ENCODE peak calls at places on chromosomes 1 and 21, in seven cellular contexts. One of them, this sample, is unnamed.

GRCh38 chr1:8024329-8024728 is 1.8 kb downstream of the ERRFI1 start:
- DNase-seq in lung: no peak
- DNase-seq in dorsolateral prefrontal cortex: no peak
- DNase-seq in AG10803: no peak
- DNase-seq in HCT116: no peak
- DNase-seq in lower leg skin: no peak
- DNase-seq in AG09309: no peak
- DNase-seq in this sample: no peak

GRCh38 chr1:1137256-1138045 is 21.6 kb upstream of the C1orf159 start:
- DNase-seq in lung: no peak
- DNase-seq in dorsolateral prefrontal cortex: no peak
- DNase-seq in AG10803: no peak
- DNase-seq in HCT116: no peak
- DNase-seq in lower leg skin: no peak
- DNase-seq in AG09309: no peak
- DNase-seq in this sample: no peak

GRCh38 chr1:31663622-31664452 is 19.2 kb upstream of the PEF1 start:
- DNase-seq in lung: peak; percentile 41
- DNase-seq in dorsolateral prefrontal cortex: peak; percentile 69
- DNase-seq in AG10803: peak; percentile 28
- DNase-seq in HCT116: peak; percentile 13
- DNase-seq in lower leg skin: peak; percentile 93
- DNase-seq in AG09309: no peak
- DNase-seq in this sample: peak; percentile 52

GRCh38 chr1:68128157-68128556 is 77.7 kb upstream of the DIRAS3 start:
- DNase-seq in lung: no peak
- DNase-seq in dorsolateral prefrontal cortex: no peak
- DNase-seq in AG10803: peak; percentile 27
- DNase-seq in HCT116: no peak
- DNase-seq in lower leg skin: no peak
- DNase-seq in AG09309: no peak
- DNase-seq in this sample: peak; percentile 41

GRCh38 chr1:54705153-54705552 is 10.5 kb upstream of the TTC4 start:
- DNase-seq in lung: no peak
- DNase-seq in dorsolateral prefrontal cortex: no peak
- DNase-seq in AG10803: no peak
- DNase-seq in HCT116: no peak
- DNase-seq in lower leg skin: no peak
- DNase-seq in AG09309: no peak
- DNase-seq in this sample: no peak

GRCh38 chr1:209882942-209883340 is 55.1 kb upstream of the SYT14 start:
- DNase-seq in lung: no peak
- DNase-seq in dorsolateral prefrontal cortex: no peak
- DNase-seq in AG10803: no peak
- DNase-seq in HCT116: no peak
- DNase-seq in lower leg skin: no peak
- DNase-seq in AG09309: no peak
- DNase-seq in this sample: no peak

GRCh38 chr1:40732756-40733301 is 41.3 kb downstream of the NFYC start:
- DNase-seq in lung: no peak
- DNase-seq in dorsolateral prefrontal cortex: no peak
- DNase-seq in AG10803: no peak
- DNase-seq in HCT116: no peak
- DNase-seq in lower leg skin: no peak
- DNase-seq in AG09309: no peak
- DNase-seq in this sample: no peak

GRCh38 chr21:35202431-35202830 is 153.3 kb upstream of the RUNX1 start:
- DNase-seq in lung: no peak
- DNase-seq in dorsolateral prefrontal cortex: no peak
- DNase-seq in AG10803: peak; percentile 67
- DNase-seq in HCT116: no peak
- DNase-seq in lower leg skin: no peak
- DNase-seq in AG09309: no peak
- DNase-seq in this sample: peak; percentile 68

GRCh38 chr1:170967042-170967910 is 31.9 kb downstream of the MROH9 start:
- DNase-seq in lung: no peak
- DNase-seq in dorsolateral prefrontal cortex: no peak
- DNase-seq in AG10803: peak; percentile 54
- DNase-seq in HCT116: peak; percentile 32
- DNase-seq in lower leg skin: no peak
- DNase-seq in AG09309: peak; percentile 29
- DNase-seq in this sample: peak; percentile 71

GRCh38 chr21:17688912-17689874 is 76.5 kb upstream of the BTG3 start:
- DNase-seq in lung: peak; percentile 45
- DNase-seq in dorsolateral prefrontal cortex: peak; percentile 40
- DNase-seq in AG10803: no peak
- DNase-seq in HCT116: peak; percentile 4
- DNase-seq in lower leg skin: peak; percentile 89
- DNase-seq in AG09309: no peak
- DNase-seq in this sample: peak; percentile 50

GRCh38 chr1:25695991-25696330 is 79.4 kb downstream of the MAN1C1 start:
- DNase-seq in lung: no peak
- DNase-seq in dorsolateral prefrontal cortex: peak; percentile 58
- DNase-seq in AG10803: peak; percentile 90
- DNase-seq in HCT116: no peak
- DNase-seq in lower leg skin: no peak
- DNase-seq in AG09309: peak; percentile 81
- DNase-seq in this sample: peak; percentile 91

GRCh38 chr1:51535006-51535592 is 16.0 kb upstream of the EPS15 start:
- DNase-seq in lung: peak; percentile 36
- DNase-seq in dorsolateral prefrontal cortex: peak; percentile 67
- DNase-seq in AG10803: peak; percentile 78
- DNase-seq in HCT116: peak; percentile 39
- DNase-seq in lower leg skin: no peak
- DNase-seq in AG09309: peak; percentile 42
- DNase-seq in this sample: peak; percentile 91

GRCh38 chr1:109181085-109181806 is 32.5 kb upstream of the SARS1 start:
- DNase-seq in lung: no peak
- DNase-seq in dorsolateral prefrontal cortex: no peak
- DNase-seq in AG10803: peak; percentile 33
- DNase-seq in HCT116: no peak
- DNase-seq in lower leg skin: no peak
- DNase-seq in AG09309: no peak
- DNase-seq in this sample: peak; percentile 54

GRCh38 chr1:53455592-53455991 is 3.6 kb upstream of the DMRTB1 start:
- DNase-seq in lung: no peak
- DNase-seq in dorsolateral prefrontal cortex: no peak
- DNase-seq in AG10803: no peak
- DNase-seq in HCT116: no peak
- DNase-seq in lower leg skin: no peak
- DNase-seq in AG09309: no peak
- DNase-seq in this sample: no peak

GRCh38 chr1:37255111-37255795 is 219.1 kb upstream of the ZC3H12A start:
- DNase-seq in lung: no peak
- DNase-seq in dorsolateral prefrontal cortex: peak; percentile 57
- DNase-seq in AG10803: no peak
- DNase-seq in HCT116: no peak
- DNase-seq in lower leg skin: no peak
- DNase-seq in AG09309: no peak
- DNase-seq in this sample: peak; percentile 1

DNA sequence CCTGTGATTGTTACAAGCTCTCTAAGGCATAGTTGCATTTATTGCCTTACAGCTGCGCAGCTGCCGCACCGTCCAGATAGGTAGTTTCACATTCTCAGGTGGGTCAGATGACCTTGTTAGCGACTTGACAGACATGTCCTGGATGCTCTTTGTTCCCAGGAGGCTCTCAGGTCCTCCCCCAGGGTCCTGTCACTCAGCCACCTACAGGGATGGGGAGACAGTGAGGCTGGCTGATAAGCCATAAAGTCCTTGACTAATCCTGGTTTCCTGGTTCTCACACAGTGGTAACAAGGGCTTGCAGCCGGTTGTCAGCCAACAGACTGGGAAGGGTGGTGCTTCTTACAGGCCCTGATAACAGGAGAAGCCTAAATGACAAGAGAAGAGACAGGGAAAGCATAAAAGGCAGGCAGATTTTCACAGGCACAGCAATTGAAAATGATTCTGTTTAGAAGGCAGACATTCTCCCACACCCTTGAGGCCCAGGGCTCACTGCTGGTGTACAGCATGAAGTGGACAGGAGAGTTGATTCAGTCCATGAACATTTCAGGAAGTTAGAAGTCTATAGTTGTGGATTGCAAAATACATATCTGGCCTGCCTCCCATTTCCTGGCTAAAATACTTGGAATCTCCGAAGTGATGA is 2.9 kb downstream of the ARF1 start:
- DNase-seq in lung: no peak
- DNase-seq in dorsolateral prefrontal cortex: no peak
- DNase-seq in AG10803: peak; percentile 88
- DNase-seq in HCT116: no peak
- DNase-seq in lower leg skin: no peak
- DNase-seq in AG09309: peak; percentile 63
- DNase-seq in this sample: peak; percentile 92
- H3K4me3 ChIP-seq in lung: no peak overlapping the region
- H3K4me3 ChIP-seq in dorsolateral prefrontal cortex: peak overlapping the region; percentile 78
- H3K4me3 ChIP-seq in AG10803: peak overlapping the region; percentile 99
- H3K4me3 ChIP-seq in HCT116: no peak overlapping the region
- H3K4me3 ChIP-seq in lower leg skin: no peak overlapping the region
- H3K4me3 ChIP-seq in AG09309: peak overlapping the region; percentile 72
- H3K4me3 ChIP-seq in this sample: peak overlapping the region; percentile 95

DNA sequence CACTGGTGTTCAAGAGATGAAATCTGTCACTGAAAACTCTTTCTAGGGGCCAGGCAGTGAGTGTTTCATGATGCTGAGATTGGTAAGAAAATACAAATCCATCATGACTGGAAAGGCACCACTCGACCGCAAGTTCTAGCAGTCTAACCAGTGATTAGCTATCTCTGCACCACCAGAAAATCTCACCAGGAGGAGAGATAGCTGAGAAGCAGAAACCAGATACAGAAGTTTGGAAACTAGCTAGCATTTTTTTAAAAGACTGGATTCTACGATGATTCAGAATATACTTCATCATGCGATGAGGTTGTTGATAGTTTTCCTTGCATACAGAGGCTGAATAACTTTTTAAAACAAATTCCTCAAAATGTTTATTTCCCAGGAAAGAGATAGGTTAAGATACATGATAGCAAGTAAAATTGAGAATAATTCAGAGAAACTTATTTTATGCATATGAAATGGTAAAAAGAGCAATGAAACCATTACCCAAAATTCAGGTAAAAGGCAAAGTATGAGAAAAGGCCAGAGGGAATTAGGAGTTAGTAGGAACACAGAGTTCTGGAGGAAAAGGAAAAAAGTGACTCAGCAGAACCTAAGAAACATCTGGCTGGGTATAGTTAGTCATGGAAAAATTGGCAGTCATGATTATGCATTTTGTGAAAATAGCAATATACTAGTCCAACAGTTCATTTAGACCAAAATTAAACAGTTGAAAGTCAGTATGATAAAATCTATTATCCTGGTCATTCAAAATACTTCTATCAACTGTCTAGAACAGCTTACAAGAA is 3.3 kb upstream of the F3 start:
- DNase-seq in lung: no peak
- DNase-seq in dorsolateral prefrontal cortex: no peak
- DNase-seq in AG10803: peak; percentile 83
- DNase-seq in HCT116: no peak
- DNase-seq in lower leg skin: no peak
- DNase-seq in AG09309: no peak
- DNase-seq in this sample: peak; percentile 90
- TF ChIP-seq CTCF in lung: no peak
- TF ChIP-seq CTCF in dorsolateral prefrontal cortex: no peak
- TF ChIP-seq CTCF in AG10803: peak; percentile 52
- TF ChIP-seq CTCF in HCT116: no peak
- TF ChIP-seq CTCF in lower leg skin: no peak
- TF ChIP-seq CTCF in AG09309: peak; percentile 13
- TF ChIP-seq CTCF in this sample: peak; percentile 57

GRCh38 chr1:165303415-165303814 is 53.1 kb downstream of the LMX1A start:
- DNase-seq in lung: no peak
- DNase-seq in dorsolateral prefrontal cortex: no peak
- DNase-seq in AG10803: no peak
- DNase-seq in HCT116: no peak
- DNase-seq in lower leg skin: no peak
- DNase-seq in AG09309: no peak
- DNase-seq in this sample: no peak
- H3K4me3 ChIP-seq in lung: no peak overlapping the region
- H3K4me3 ChIP-seq in dorsolateral prefrontal cortex: no peak overlapping the region
- H3K4me3 ChIP-seq in AG10803: no peak overlapping the region
- H3K4me3 ChIP-seq in HCT116: no peak overlapping the region
- H3K4me3 ChIP-seq in lower leg skin: no peak overlapping the region
- H3K4me3 ChIP-seq in AG09309: no peak overlapping the region
- H3K4me3 ChIP-seq in this sample: no peak overlapping the region

GRCh38 chr1:29706936-29707335 is 470.6 kb downstream of the PTPRU start:
- DNase-seq in lung: no peak
- DNase-seq in dorsolateral prefrontal cortex: no peak
- DNase-seq in AG10803: peak; percentile 37
- DNase-seq in HCT116: no peak
- DNase-seq in lower leg skin: no peak
- DNase-seq in AG09309: no peak
- DNase-seq in this sample: peak; percentile 41
- TF ChIP-seq CTCF in lung: no peak
- TF ChIP-seq CTCF in dorsolateral prefrontal cortex: no peak
- TF ChIP-seq CTCF in AG10803: peak; percentile 50
- TF ChIP-seq CTCF in HCT116: peak; percentile 62
- TF ChIP-seq CTCF in lower leg skin: no peak
- TF ChIP-seq CTCF in AG09309: peak; percentile 63
- TF ChIP-seq CTCF in this sample: peak; percentile 69

This sample was measured in fibroblast of the aortic adventitia.